ENCODE peak calls at places on chromosomes 4 and X, in six cellular contexts. Z is AG10803, P is transverse colon, D is GM10248, W is prostate gland, C is natural killer cell. X is an unnamed sample.
A peak's percentile ranks its signal among the peaks of the same experiment; 100 is the strongest.

GRCh38 chr4:7050481-7051143 is 7.4 kb downstream of the TADA2B start:
- DNase-seq in D (no peak), Z (no peak), W (no peak), P (no peak), C (no peak), X (no peak)

GRCh38 chrX:40081679-40082068 is 16.1 kb downstream of the BCOR start:
- DNase-seq in Z (no peak), C (no peak), W (no peak), P (no peak), D (no peak), X (no peak)

GRCh38 chr4:130336585-130337217 is 1240.7 kb downstream of the C4orf33 start:
- DNase-seq in W (no peak), P (no peak), D (no peak), C (no peak), Z (peak; percentile 18), X (no peak)

GRCh38 chr4:168071304-168071703 is 21.0 kb upstream of the ANXA10 start:
- DNase-seq in C (no peak), D (no peak), W (no peak), P (no peak), Z (no peak), X (no peak)

GRCh38 chrX:2614911-2615310 is 76.2 kb upstream of the CD99 start:
- DNase-seq in P (no peak), W (no peak), D (no peak), Z (peak; percentile 88), C (no peak), X (peak; percentile 51)

GRCh38 chr4:42172391-42172790 is 19.9 kb upstream of the BEND4 start:
- DNase-seq in W (no peak), Z (no peak), D (no peak), C (no peak), P (no peak), X (no peak)

GRCh38 chrX:13662537-13662841 is 9.5 kb downstream of the TCEANC start:
- DNase-seq in P (no peak), W (no peak), Z (peak; percentile 95), D (no peak), C (no peak), X (no peak)

GRCh38 chr4:108529984-108530901 is 90.1 kb upstream of the RPL34 start:
- DNase-seq in Z (no peak), P (no peak), D (no peak), W (no peak), C (no peak), X (peak; percentile 49)

GRCh38 chr4:152581536-152582160 is 45.8 kb upstream of the FBXW7 start:
- DNase-seq in P (no peak), Z (no peak), D (no peak), C (no peak), W (no peak), X (no peak)

GRCh38 chr4:152579916-152580315 is 44.0 kb upstream of the FBXW7 start:
- DNase-seq in W (no peak), P (no peak), D (no peak), Z (no peak), C (no peak), X (no peak)

GRCh38 chr4:152578670-152579069 is 42.8 kb upstream of the FBXW7 start:
- DNase-seq in Z (no peak), C (no peak), W (no peak), P (no peak), D (no peak), X (no peak)

GRCh38 chr4:152577708-152578421 is 42.0 kb upstream of the FBXW7 start:
- DNase-seq in Z (no peak), C (no peak), D (no peak), P (no peak), W (no peak), X (no peak)

DNA sequence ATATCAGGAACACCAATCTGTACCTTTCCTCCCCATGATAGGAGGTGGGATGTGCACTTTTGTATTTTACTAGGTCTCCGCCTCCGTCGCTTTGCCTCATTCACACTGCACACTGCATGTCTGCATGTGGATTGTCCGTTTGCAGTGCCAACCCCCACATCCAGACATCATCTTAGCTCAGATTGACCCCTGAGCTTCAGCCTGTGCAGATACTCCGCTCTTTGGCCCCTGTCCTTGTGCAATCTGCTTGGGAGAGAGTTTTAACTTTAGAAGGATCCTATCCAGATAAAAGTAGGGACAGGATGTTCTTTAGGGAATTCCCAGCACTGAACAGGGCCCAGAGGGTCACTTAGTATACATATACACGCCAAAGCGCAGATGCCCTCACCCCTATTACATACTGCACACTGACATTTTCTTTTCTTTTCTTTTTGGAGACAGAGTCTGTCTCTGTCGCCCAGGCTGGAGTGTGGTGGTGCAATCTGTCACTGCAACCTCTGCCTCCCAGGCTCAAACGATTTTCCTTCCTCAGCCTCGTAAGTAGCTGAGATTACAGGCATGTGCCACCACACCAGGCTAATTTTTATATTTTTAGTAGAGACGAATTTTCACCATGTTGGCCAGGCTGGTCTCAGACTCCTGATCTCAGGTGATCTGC is 43.3 kb upstream of the FBXW7 start:
- DNase-seq in D (no peak), W (no peak), Z (no peak), P (no peak), C (no peak), X (no peak)
- TF ChIP-seq CTCF in D (no peak), W (no peak), Z (no peak), P (no peak), C (no peak), X (no peak)

GRCh38 chr4:166092797-166093196 is 219.8 kb downstream of the TLL1 start:
- DNase-seq in D (no peak), P (no peak), Z (no peak), W (no peak), C (no peak), X (no peak)

GRCh38 chr4:166088576-166088975 is 215.5 kb downstream of the TLL1 start:
- DNase-seq in C (no peak), W (no peak), P (no peak), Z (no peak), D (no peak), X (no peak)

GRCh38 chr4:166087569-166087968 is 214.5 kb downstream of the TLL1 start:
- DNase-seq in C (no peak), D (no peak), Z (no peak), P (no peak), W (no peak), X (no peak)

GRCh38 chr4:166091914-166092510 is 219.0 kb downstream of the TLL1 start:
- DNase-seq in D (peak; percentile 6), W (peak; percentile 9), P (no peak), Z (peak; percentile 25), C (no peak), X (peak; percentile 9)

GRCh38 chr4:166091146-166091545 is 218.1 kb downstream of the TLL1 start:
- DNase-seq in P (no peak), Z (no peak), W (no peak), C (no peak), D (no peak), X (no peak)
- TF ChIP-seq CTCF in P (no peak), Z (no peak), W (no peak), C (no peak), D (no peak), X (no peak)

GRCh38 chr4:89253306-89253705 is 54.3 kb downstream of the GPRIN3 start:
- DNase-seq in D (no peak), W (no peak), Z (no peak), P (no peak), C (no peak), X (no peak)

GRCh38 chr4:89257376-89257775 is 50.2 kb downstream of the GPRIN3 start:
- DNase-seq in W (no peak), Z (no peak), C (no peak), P (no peak), D (no peak), X (no peak)

GRCh38 chr4:89253935-89254334 is 53.7 kb downstream of the GPRIN3 start:
- DNase-seq in C (no peak), P (no peak), D (no peak), W (no peak), Z (no peak), X (no peak)

GRCh38 chr4:89256203-89256800 is 51.3 kb downstream of the GPRIN3 start:
- DNase-seq in W (no peak), P (no peak), Z (no peak), C (no peak), D (no peak), X (no peak)

GRCh38 chr4:89254847-89255246 is 52.8 kb downstream of the GPRIN3 start:
- DNase-seq in Z (peak; percentile 15), P (peak; percentile 40), C (peak; percentile 48), D (peak; percentile 35), W (no peak), X (no peak)
- TF ChIP-seq CTCF in Z (peak; percentile 83), P (peak; percentile 73), C (peak; percentile 90), D (peak; percentile 77), W (peak; percentile 68), X (peak; percentile 92)

GRCh38 chrX:38192007-38192625 is 28.6 kb downstream of the SRPX start:
- DNase-seq in Z (peak; percentile 22), C (no peak), P (peak; percentile 12), W (peak; percentile 8), D (no peak), X (no peak)
- TF ChIP-seq CTCF in Z (peak; percentile 50), C (no peak), P (peak; percentile 8), W (peak; percentile 40), D (no peak), X (peak; percentile 59)

GRCh38 chr4:185128272-185129119 is 14.6 kb upstream of the SLC25A4 start:
- DNase-seq in D (peak; percentile 45), W (peak; percentile 35), C (no peak), Z (no peak), P (peak; percentile 22), X (no peak)
- TF ChIP-seq CTCF in D (no peak), W (no peak), C (no peak), Z (no peak), P (peak; percentile 24), X (no peak)

DNA sequence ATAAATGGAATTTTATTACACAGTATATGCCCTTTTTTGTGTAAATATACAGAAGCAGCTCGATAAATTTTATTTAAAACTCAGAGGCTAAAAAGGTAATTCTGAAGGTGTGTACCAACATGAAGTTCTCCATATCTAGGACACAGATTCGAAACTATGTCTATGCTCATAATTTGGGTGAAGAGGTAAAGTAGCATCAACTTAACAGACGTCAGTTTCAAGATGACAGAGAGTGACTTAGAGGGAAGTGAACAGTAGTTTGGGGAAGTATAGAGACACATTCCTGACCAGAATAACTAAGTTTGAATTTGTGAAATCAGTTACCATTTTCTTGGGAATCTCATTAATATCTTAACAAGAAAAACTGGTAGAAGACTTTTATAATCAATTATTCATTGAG is 2493.3 kb downstream of the ARAP2 start:
- DNase-seq in D (no peak), C (no peak), Z (no peak), P (no peak), W (no peak), X (no peak)
- TF ChIP-seq CTCF in D (no peak), C (no peak), Z (no peak), P (no peak), W (no peak), X (no peak)